ENCODE peak calls at places on chromosome 18, in four cellular contexts. X is activated CD4-positive, CD25-positive, alpha-beta regulatory T cell; H is NAMALWA; G is AG04450. F is an unnamed sample.

GRCh38 chr18:62878305-62878704 is 163.0 kb downstream of the PHLPP1 start:
- DNase-seq in X (no peak), G (no peak), H (no peak), F (no peak)

GRCh38 chr18:61893304-61893970 is 630 bp upstream of the RNF152 start:
- DNase-seq in X (no peak), H (no peak), G (no peak), F (no peak)

GRCh38 chr18:22229456-22230124 is 60.2 kb downstream of the GATA6 start:
- DNase-seq in G (no peak), H (no peak), X (no peak), F (no peak)

GRCh38 chr18:47826157-47827074 is 104.0 kb downstream of the SMAD2 start:
- DNase-seq in X (no peak), G (no peak), H (peak), F (no peak)

GRCh38 chr18:6547476-6547875 is 132.8 kb upstream of the L3MBTL4 start:
- DNase-seq in G (no peak), H (no peak), X (no peak), F (no peak)

GRCh38 chr18:12598181-12598921 is 59.6 kb downstream of the SPIRE1 start:
- DNase-seq in X (no peak), G (no peak), H (no peak), F (no peak)

GRCh38 chr18:41713969-41714700 is 240.9 kb upstream of the PIK3C3 start:
- DNase-seq in X (no peak), H (no peak), G (no peak), F (no peak)

GRCh38 chr18:55634545-55634944 is 46.6 kb upstream of the TCF4 start:
- DNase-seq in G (peak), X (no peak), H (no peak), F (no peak)

GRCh38 chr18:13558132-13558531 is 168.2 kb downstream of the FAM210A start:
- DNase-seq in X (no peak), H (peak), G (no peak), F (peak)

GRCh38 chr18:37836571-37836970 is 271.0 kb upstream of the CELF4 start:
- DNase-seq in G (no peak), H (no peak), X (no peak), F (no peak)

GRCh38 chr18:45785015-45785597 is 40.4 kb upstream of the SIGLEC15 start:
- DNase-seq in H (no peak), X (no peak), G (no peak), F (no peak)

GRCh38 chr18:77131652-77132368 is 773 bp downstream of the MBP start:
- DNase-seq in H (peak), X (peak), G (no peak), F (no peak)

GRCh38 chr18:68735498-68736343 is 20.8 kb upstream of the TMX3 start:
- DNase-seq in H (peak), G (peak), X (no peak), F (peak)

GRCh38 chr18:5630057-5630765 is 86.4 kb upstream of the EPB41L3 start:
- DNase-seq in H (no peak), G (no peak), X (no peak), F (peak)

GRCh38 chr18:61738488-61738887 is 154.3 kb downstream of the RNF152 start:
- DNase-seq in X (no peak), G (no peak), H (no peak), F (no peak)

GRCh38 chr18:78731423-78732032 is 248.1 kb upstream of the SALL3 start:
- DNase-seq in H (no peak), G (no peak), X (no peak), F (no peak)

GRCh38 chr18:11176416-11176815 is 27.0 kb upstream of the PIEZO2 start:
- DNase-seq in X (no peak), G (peak), H (no peak), F (no peak)

GRCh38 chr18:77811510-77811909 is 561.9 kb downstream of the GALR1 start:
- DNase-seq in G (no peak), X (no peak), H (peak), F (peak)

GRCh38 chr18:60292186-60292585 is 80.4 kb downstream of the MC4R start:
- DNase-seq in G (no peak), X (no peak), H (no peak), F (peak)

GRCh38 chr18:77590928-77591327 is 341.3 kb downstream of the GALR1 start:
- DNase-seq in G (no peak), H (no peak), X (no peak), F (no peak)

GRCh38 chr18:50614838-50615237 is 55.0 kb downstream of the MAPK4 start:
- DNase-seq in H (no peak), G (no peak), X (no peak), F (no peak)

GRCh38 chr18:80022613-80023012 is 11.6 kb upstream of the RBFA start:
- DNase-seq in G (no peak), H (no peak), X (no peak), F (no peak)

GRCh38 chr18:79320216-79320615 is 75.5 kb upstream of the NFATC1 start:
- DNase-seq in G (no peak), X (no peak), H (no peak), F (no peak)

GRCh38 chr18:63578357-63578958 is 8.7 kb upstream of the SERPINB13 start:
- DNase-seq in H (peak), X (no peak), G (no peak), F (no peak)

GRCh38 chr18:43442571-43442970 is 165.3 kb upstream of the SYT4 start:
- DNase-seq in G (no peak), H (no peak), X (no peak), F (no peak)

GRCh38 chr18:55587341-55588000 is 521 bp downstream of the TCF4 start:
- DNase-seq in H (peak), G (no peak), X (no peak), F (no peak)

GRCh38 chr18:10798727-10799435 is 273.1 kb downstream of the NAPG start:
- DNase-seq in H (no peak), G (no peak), X (no peak), F (no peak)

GRCh38 chr18:60506682-60507081 is 134.1 kb upstream of the MC4R start:
- DNase-seq in H (no peak), X (no peak), G (no peak), F (no peak)

GRCh38 chr18:9017170-9017899 is 85.2 kb upstream of the NDUFV2 start:
- DNase-seq in G (peak), X (peak), H (no peak), F (no peak)

GRCh38 chr18:72410399-72410798 is 133.7 kb downstream of the CBLN2 start:
- DNase-seq in H (no peak), X (no peak), G (no peak), F (no peak)

GRCh38 chr18:12283666-12284065 is 24.4 kb upstream of the TUBB6 start:
- DNase-seq in G (no peak), X (no peak), H (no peak), F (no peak)

GRCh38 chr18:34929336-34929780 is 111.9 kb upstream of the MAPRE2 start:
- DNase-seq in G (peak), H (no peak), X (no peak), F (no peak)

GRCh38 chr18:5542393-5543035 is 1.3 kb downstream of the EPB41L3 start:
- DNase-seq in X (no peak), H (no peak), G (no peak), F (no peak)

GRCh38 chr18:8389391-8390340 is 219.6 kb upstream of the RAB12 start:
- DNase-seq in H (peak), X (no peak), G (peak), F (peak)

GRCh38 chr18:64474751-64475150 is 325.9 kb upstream of the LINC00305 start:
- DNase-seq in H (no peak), G (no peak), X (no peak), F (no peak)

GRCh38 chr18:70555046-70555445 is 266.2 kb downstream of the SOCS6 start:
- DNase-seq in H (no peak), G (no peak), X (no peak), F (peak)

GRCh38 chr18:2515408-2515807 is 55.9 kb downstream of the METTL4 start:
- DNase-seq in G (peak), X (no peak), H (no peak), F (no peak)